ENCODE peak calls at places on chromosomes 6 and 20, in six cellular contexts. S is non-pigmented ciliary epithelial cell, C is NCI-H1436, T is Ammon's horn, N is T-cell, X is hepatocyte. V is an unnamed sample.

GRCh38 chr20:37759761-37760209 is 66.0 kb downstream of the CTNNBL1 start:
- DNase-seq in S (no peak), C (no peak), T (no peak), N (no peak), X (no peak), V (no peak)

GRCh38 chr20:5714261-5715041 is 35.8 kb upstream of the SHLD1 start:
- DNase-seq in S (no peak), C (no peak), T (no peak), N (peak), X (peak), V (no peak)

GRCh38 chr6:74598473-74599393 is 607.1 kb downstream of the COL12A1 start:
- DNase-seq in S (no peak), C (no peak), T (no peak), N (no peak), X (no peak), V (no peak)

GRCh38 chr6:18121580-18122127 is 823 bp downstream of the NHLRC1 start:
- DNase-seq in S (no peak), C (no peak), T (no peak), N (no peak), X (no peak), V (no peak)

GRCh38 chr20:35539756-35540212 is 2.1 kb upstream of the ERGIC3 start:
- DNase-seq in S (no peak), C (peak), T (no peak), N (no peak), X (peak), V (no peak)

GRCh38 chr20:20237093-20237959 is 130.6 kb upstream of the INSM1 start:
- DNase-seq in S (no peak), C (peak), T (peak), N (no peak), X (peak), V (peak)

GRCh38 chr6:87538510-87539260 is 51.1 kb downstream of the RARS2 start:
- DNase-seq in S (no peak), C (no peak), T (no peak), N (no peak), X (no peak), V (no peak)

GRCh38 chr6:12327391-12327790 is 37.2 kb downstream of the EDN1 start:
- DNase-seq in S (no peak), C (no peak), T (no peak), N (no peak), X (no peak), V (no peak)

GRCh38 chr6:85920782-85921181 is 278.1 kb upstream of the SYNCRIP start:
- DNase-seq in S (no peak), C (no peak), T (peak), N (no peak), X (no peak), V (peak)

GRCh38 chr6:27541212-27541931 is 68.5 kb upstream of the ZNF184 start:
- DNase-seq in S (no peak), C (no peak), T (no peak), N (no peak), X (no peak), V (no peak)

GRCh38 chr6:570812-571211 is 86.1 kb downstream of the HUS1B start:
- DNase-seq in S (no peak), C (no peak), T (no peak), N (no peak), X (no peak), V (no peak)

GRCh38 chr6:21885532-21886089 is 292.1 kb downstream of the SOX4 start:
- DNase-seq in S (peak), C (no peak), T (peak), N (no peak), X (peak), V (peak)

V was measured in cerebellum.